ENCODE peak calls at places on chromosomes 3 and 15, in ten cellular contexts. Q, K, X, E, B, W, H, O, R and D are unnamed samples.

GRCh38 chr15:70463453-70463834 is 299.9 kb downstream of the UACA start:
- DNase-seq in W (no peak), H (no peak), B (no peak), E (no peak), O (no peak), K (no peak), X (no peak), R (no peak), Q (peak; percentile 10), D (no peak)

GRCh38 chr3:14728113-14728512 is 53.2 kb downstream of the C3orf20 start:
- DNase-seq in O (no peak), Q (no peak), W (no peak), E (no peak), R (no peak), B (no peak), H (no peak), K (no peak), X (no peak), D (no peak)

GRCh38 chr3:123039178-123039577 is 11.6 kb upstream of the SEMA5B start:
- DNase-seq in Q (no peak), R (no peak), K (no peak), H (no peak), W (no peak), B (no peak), X (no peak), O (no peak), E (no peak), D (no peak)

GRCh38 chr3:13145131-13145825 is 72.0 kb upstream of the IQSEC1 start:
- DNase-seq in H (no peak), W (no peak), K (no peak), X (no peak), B (peak; percentile 16), O (no peak), Q (no peak), R (peak; percentile 16), E (no peak), D (no peak)

GRCh38 chr3:167209011-167209410 is 171.1 kb downstream of the ZBBX start:
- DNase-seq in X (no peak), O (no peak), K (no peak), B (no peak), Q (no peak), W (no peak), E (no peak), H (no peak), R (no peak), D (no peak)

GRCh38 chr3:124995460-124995994 is 60.3 kb downstream of the HEG1 start:
- DNase-seq in H (peak; percentile 71), O (no peak), B (peak; percentile 58), R (peak; percentile 68), W (peak; percentile 54), E (peak; percentile 39), X (peak; percentile 84), Q (peak; percentile 51), K (peak; percentile 72), D (no peak)

GRCh38 chr3:122705379-122705778 is 24.7 kb downstream of the PARP14 start:
- DNase-seq in K (no peak), E (no peak), O (no peak), X (no peak), B (no peak), W (no peak), Q (no peak), H (no peak), R (no peak), D (no peak)

GRCh38 chr3:42349765-42350594 is 60.4 kb downstream of the LYZL4 start:
- DNase-seq in O (no peak), K (no peak), W (no peak), B (no peak), X (no peak), H (no peak), Q (no peak), R (no peak), E (no peak), D (no peak)

GRCh38 chr15:89002281-89002761 is 85.9 kb upstream of the ABHD2 start:
- DNase-seq in Q (peak; percentile 63), H (no peak), E (peak; percentile 30), K (no peak), W (peak; percentile 68), R (no peak), O (peak; percentile 64), B (peak; percentile 72), X (no peak), D (peak; percentile 69)

GRCh38 chr15:89007989-89008388 is 80.3 kb upstream of the ABHD2 start:
- DNase-seq in Q (no peak), E (no peak), R (no peak), K (no peak), X (no peak), B (no peak), O (no peak), H (no peak), W (no peak), D (no peak)

GRCh38 chr15:89004726-89005030 is 83.6 kb upstream of the ABHD2 start:
- DNase-seq in K (no peak), Q (no peak), H (no peak), X (no peak), E (no peak), R (no peak), O (no peak), B (no peak), W (no peak), D (no peak)

GRCh38 chr15:89002830-89003229 is 85.4 kb upstream of the ABHD2 start:
- DNase-seq in B (no peak), R (no peak), K (no peak), O (no peak), X (no peak), W (no peak), H (no peak), E (no peak), Q (no peak), D (no peak)

DNA sequence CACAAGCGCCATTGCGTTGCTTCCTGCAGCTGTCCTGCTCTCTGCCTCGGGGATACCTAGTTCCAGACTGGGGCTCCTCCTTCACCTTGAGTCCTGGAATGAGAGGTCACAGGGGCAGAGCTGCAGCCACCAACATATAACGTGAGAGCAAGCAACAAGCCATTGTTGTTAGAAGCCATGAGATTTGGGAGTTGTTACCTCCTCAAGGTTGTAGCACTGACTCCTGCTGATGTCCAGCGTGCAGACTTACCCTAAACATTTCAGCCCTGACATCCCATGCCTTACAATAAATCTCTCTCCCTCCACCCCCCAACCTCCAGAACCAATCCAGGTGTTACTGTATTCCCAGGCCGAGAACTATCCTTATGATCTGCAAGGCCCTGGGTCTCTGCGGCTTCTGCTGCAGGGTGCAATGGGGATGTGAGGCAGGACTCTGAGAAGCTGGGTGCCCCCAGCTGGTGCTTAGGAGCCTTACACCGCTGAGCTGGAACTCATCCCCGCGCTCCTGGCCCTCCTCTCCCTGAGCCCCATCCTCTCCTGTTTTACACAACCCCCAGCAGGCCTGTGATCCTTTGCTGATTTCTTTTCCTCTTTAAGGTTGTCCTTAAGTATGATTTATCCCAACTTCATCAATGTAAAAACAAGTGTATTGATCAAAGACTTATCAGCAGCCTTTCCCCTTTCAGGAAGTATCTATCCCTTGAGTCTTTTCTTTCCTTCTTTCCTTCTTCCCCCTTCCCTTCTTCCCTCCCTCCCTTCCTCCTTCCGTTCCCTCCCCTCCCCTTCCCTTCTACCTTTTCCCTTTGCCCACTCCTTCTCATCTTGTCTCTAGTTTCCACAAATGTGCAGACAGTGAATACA is 84.2 kb upstream of the ABHD2 start:
- DNase-seq in K (peak; percentile 69), Q (peak; percentile 43), R (peak; percentile 28), X (peak; percentile 78), H (peak; percentile 54), O (peak; percentile 42), B (peak; percentile 79), W (no peak), E (peak; percentile 45), D (no peak)
- TF ChIP-seq CTCF in K (peak; percentile 30), Q (peak; percentile 51), R (peak; percentile 60), X (peak; percentile 63), H (peak; percentile 65), O (peak; percentile 18), B (peak; percentile 62), W (peak; percentile 19), E (peak; percentile 64), D (no peak)

GRCh38 chr3:37666618-37667017 is 195.1 kb upstream of the CTDSPL start:
- DNase-seq in B (no peak), R (no peak), E (no peak), W (no peak), H (no peak), K (no peak), O (no peak), Q (no peak), X (no peak), D (no peak)

GRCh38 chr3:37667359-37667758 is 194.3 kb upstream of the CTDSPL start:
- DNase-seq in E (peak; percentile 41), X (no peak), K (no peak), B (no peak), O (no peak), H (no peak), Q (no peak), W (no peak), R (no peak), D (no peak)

GRCh38 chr3:37660782-37661181 is 200.9 kb upstream of the CTDSPL start:
- DNase-seq in B (no peak), O (no peak), K (no peak), H (no peak), X (no peak), Q (no peak), E (no peak), W (no peak), R (no peak), D (no peak)

GRCh38 chr3:37662708-37663107 is 199.0 kb upstream of the CTDSPL start:
- DNase-seq in K (no peak), W (no peak), H (no peak), E (no peak), Q (no peak), O (no peak), X (no peak), B (no peak), R (no peak), D (no peak)

GRCh38 chr3:37661615-37662306 is 199.9 kb upstream of the CTDSPL start:
- DNase-seq in E (peak; percentile 33), W (peak; percentile 55), H (no peak), X (no peak), R (no peak), Q (peak; percentile 7), O (no peak), K (no peak), B (no peak), D (no peak)
- H3K4me3 ChIP-seq in E (no peak overlapping the region), W (no peak overlapping the region), H (no peak overlapping the region), X (no peak overlapping the region), R (no peak overlapping the region), Q (no peak overlapping the region), O (no peak overlapping the region), K (no peak overlapping the region), B (no peak overlapping the region), D (no peak overlapping the region)

GRCh38 chr15:63035977-63036376 is 6.6 kb upstream of the TPM1 start:
- DNase-seq in O (no peak), Q (no peak), X (no peak), B (no peak), H (no peak), K (no peak), W (no peak), R (no peak), E (no peak), D (no peak)
- TF ChIP-seq CTCF in O (no peak), Q (no peak), X (peak; percentile 9), B (peak; percentile 11), H (no peak), K (peak; percentile 30), W (no peak), R (no peak), E (no peak), D (no peak)

DNA sequence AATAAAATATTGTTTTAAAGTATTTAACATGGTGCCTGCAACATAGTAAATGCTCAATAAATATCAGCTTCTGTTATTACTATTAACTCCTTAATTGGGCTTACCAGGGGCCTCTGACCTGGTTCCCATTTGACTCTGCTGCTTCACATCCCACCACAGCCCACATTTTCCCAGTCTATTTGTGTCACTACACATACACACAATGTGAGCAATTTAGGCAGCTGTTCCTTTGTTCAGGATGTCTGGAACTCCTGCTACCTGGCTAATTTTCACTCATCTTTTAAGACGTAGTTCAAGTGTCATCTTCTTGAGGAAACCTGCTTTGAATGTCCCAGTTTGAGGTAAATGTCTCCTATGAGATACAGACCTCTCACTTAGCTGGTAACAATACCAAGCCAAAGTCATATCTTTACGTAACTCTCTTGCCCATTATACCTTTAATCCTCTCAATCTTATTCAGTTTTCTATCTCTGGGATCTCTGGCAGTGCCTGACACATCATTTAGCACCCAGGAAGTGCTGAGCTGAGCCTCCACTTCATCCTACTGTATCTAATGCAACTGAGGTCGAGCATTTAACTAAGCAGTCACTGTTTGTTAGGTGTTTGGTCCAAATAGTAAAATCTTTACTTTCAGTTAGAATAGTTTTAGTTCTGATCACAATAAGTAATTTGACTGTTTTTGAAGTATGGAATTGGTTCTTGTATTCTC is 4.5 kb downstream of the TGFBR2 start:
- DNase-seq in B (no peak), W (no peak), X (no peak), Q (no peak), E (no peak), R (no peak), O (no peak), H (no peak), K (no peak), D (no peak)
- H3K4me3 ChIP-seq in B (no peak overlapping the region), W (peak overlapping the region; percentile 94), X (no peak overlapping the region), Q (peak overlapping the region; percentile 46), E (no peak overlapping the region), R (peak overlapping the region; percentile 98), O (no peak overlapping the region), H (no peak overlapping the region), K (peak overlapping the region; percentile 15), D (no peak overlapping the region)